ENCODE peak calls at places on chromosomes 2 and 18, in ten cellular contexts. G, F, B, V, D, Z, N, W, K and L are unnamed samples.

GRCh38 chr18:8948471-8949149 is 153.9 kb upstream of the NDUFV2 start:
- DNase-seq in G (no peak), F (peak; percentile 96), B (no peak), V (no peak), D (no peak), Z (no peak), N (no peak), W (no peak), K (peak; percentile 79), L (peak; percentile 89)

GRCh38 chr18:62001396-62001795 is 108.6 kb upstream of the RNF152 start:
- DNase-seq in G (no peak), F (no peak), B (no peak), V (no peak), D (no peak), Z (no peak), N (no peak), W (no peak), K (no peak), L (peak; percentile 75)

GRCh38 chr18:9918016-9918680 is 4.3 kb downstream of the VAPA start:
- DNase-seq in G (no peak), F (peak; percentile 40), B (no peak), V (no peak), D (no peak), Z (no peak), N (no peak), W (no peak), K (peak; percentile 54), L (peak; percentile 44)

GRCh38 chr18:35514283-35514682 is 16.5 kb upstream of the INO80C start:
- DNase-seq in G (no peak), F (no peak), B (no peak), V (no peak), D (no peak), Z (no peak), N (no peak), W (no peak), K (no peak), L (no peak)

GRCh38 chr2:16739778-16740581 is 74.3 kb upstream of the CYRIA start:
- DNase-seq in G (no peak), F (no peak), B (no peak), V (no peak), D (no peak), Z (no peak), N (peak; percentile 35), W (no peak), K (no peak), L (no peak)

GRCh38 chr2:86498468-86499260 is 57.5 kb downstream of the KDM3A start:
- DNase-seq in G (no peak), F (no peak), B (no peak), V (no peak), D (no peak), Z (no peak), N (no peak), W (no peak), K (no peak), L (no peak)

GRCh38 chr2:70927138-70927537 is 8.6 kb upstream of the ATP6V1B1 start:
- DNase-seq in G (no peak), F (no peak), B (no peak), V (no peak), D (no peak), Z (no peak), N (no peak), W (no peak), K (no peak), L (no peak)

GRCh38 chr2:11569636-11570035 is 35.8 kb downstream of the GREB1 start:
- DNase-seq in G (no peak), F (no peak), B (no peak), V (no peak), D (no peak), Z (no peak), N (no peak), W (no peak), K (no peak), L (no peak)

GRCh38 chr2:188776634-188777033 is 197.5 kb upstream of the COL3A1 start:
- DNase-seq in G (no peak), F (peak; percentile 89), B (no peak), V (no peak), D (no peak), Z (peak; percentile 61), N (no peak), W (no peak), K (peak; percentile 81), L (peak; percentile 75)

GRCh38 chr2:201432038-201432437 is 19.2 kb downstream of the TRAK2 start:
- DNase-seq in G (no peak), F (peak; percentile 79), B (no peak), V (no peak), D (no peak), Z (no peak), N (no peak), W (no peak), K (peak; percentile 75), L (peak; percentile 62)

GRCh38 chr2:24104110-24104650 is 19.0 kb downstream of the PFN4 start:
- DNase-seq in G (no peak), F (no peak), B (no peak), V (no peak), D (no peak), Z (no peak), N (no peak), W (no peak), K (no peak), L (no peak)

GRCh38 chr2:218168635-218169462 is 2.1 kb upstream of the CXCR1 start:
- DNase-seq in G (peak; percentile 20), F (peak; percentile 51), B (no peak), V (peak; percentile 47), D (peak; percentile 13), Z (no peak), N (peak; percentile 86), W (peak; percentile 59), K (peak; percentile 47), L (peak; percentile 44)

GRCh38 chr2:831225-831536 is 119.5 kb upstream of the SNTG2 start:
- DNase-seq in G (no peak), F (no peak), B (no peak), V (no peak), D (no peak), Z (no peak), N (no peak), W (no peak), K (no peak), L (no peak)

GRCh38 chr2:175804130-175804529 is 197.9 kb downstream of the LNPK start:
- DNase-seq in G (no peak), F (no peak), B (no peak), V (peak; percentile 15), D (no peak), Z (no peak), N (no peak), W (no peak), K (no peak), L (no peak)

GRCh38 chr2:26583381-26583911 is 57.7 kb downstream of the CIB4 start:
- DNase-seq in G (no peak), F (no peak), B (no peak), V (no peak), D (no peak), Z (no peak), N (no peak), W (no peak), K (no peak), L (no peak)

GRCh38 chr2:213067888-213068287 is 83.5 kb downstream of the IKZF2 start:
- DNase-seq in G (no peak), F (peak; percentile 35), B (no peak), V (no peak), D (no peak), Z (no peak), N (no peak), W (no peak), K (no peak), L (no peak)

GRCh38 chr18:26003391-26003790 is 87.0 kb downstream of the SS18 start:
- DNase-seq in G (peak; percentile 16), F (no peak), B (no peak), V (no peak), D (peak; percentile 19), Z (no peak), N (no peak), W (no peak), K (peak; percentile 45), L (peak; percentile 27)

GRCh38 chr2:223944166-223944703 is 900 bp downstream of the WDFY1 start:
- DNase-seq in G (no peak), F (peak; percentile 48), B (no peak), V (no peak), D (no peak), Z (no peak), N (peak; percentile 63), W (no peak), K (no peak), L (no peak)

GRCh38 chr2:84492571-84492970 is 23.7 kb upstream of the DNAH6 start:
- DNase-seq in G (no peak), F (peak; percentile 41), B (no peak), V (no peak), D (no peak), Z (no peak), N (no peak), W (no peak), K (no peak), L (peak; percentile 44)

GRCh38 chr2:34663314-34663713 is 1064.2 kb upstream of the FAM98A start:
- DNase-seq in G (no peak), F (no peak), B (no peak), V (no peak), D (no peak), Z (no peak), N (no peak), W (no peak), K (no peak), L (no peak)

GRCh38 chr2:219498280-219499057 is at the start of gene GMPPA:
- DNase-seq in G (peak; percentile 94), F (peak; percentile 100), B (peak; percentile 94), V (peak; percentile 93), D (peak; percentile 94), Z (peak; percentile 95), N (peak; percentile 96), W (peak; percentile 78), K (peak; percentile 99), L (peak; percentile 99)

GRCh38 chr2:96329416-96329815 is 4.3 kb downstream of the ITPRIPL1 start:
- DNase-seq in G (peak; percentile 61), F (peak; percentile 72), B (no peak), V (no peak), D (no peak), Z (no peak), N (no peak), W (no peak), K (peak; percentile 95), L (peak; percentile 81)

GRCh38 chr2:127166221-127166860 is 53.8 kb downstream of the CYP27C1 start:
- DNase-seq in G (peak; percentile 1), F (no peak), B (no peak), V (peak; percentile 15), D (no peak), Z (no peak), N (no peak), W (no peak), K (no peak), L (no peak)

GRCh38 chr2:113273031-113273551 is 5.6 kb downstream of the PAX8 start:
- DNase-seq in G (no peak), F (peak; percentile 31), B (no peak), V (no peak), D (no peak), Z (no peak), N (peak; percentile 64), W (no peak), K (no peak), L (no peak)

GRCh38 chr18:67140495-67140894 is 376.0 kb downstream of the DSEL start:
- DNase-seq in G (no peak), F (no peak), B (no peak), V (no peak), D (no peak), Z (no peak), N (no peak), W (no peak), K (no peak), L (no peak)

GRCh38 chr2:46387886-46388515 is 90.8 kb downstream of the EPAS1 start:
- DNase-seq in G (no peak), F (no peak), B (no peak), V (no peak), D (no peak), Z (no peak), N (no peak), W (no peak), K (no peak), L (no peak)

GRCh38 chr18:22113144-22113813 is 56.1 kb upstream of the GATA6 start:
- DNase-seq in G (no peak), F (peak; percentile 10), B (no peak), V (no peak), D (no peak), Z (no peak), N (no peak), W (no peak), K (no peak), L (no peak)

GRCh38 chr2:124437811-124438210 is 412.7 kb downstream of the CNTNAP5 start:
- DNase-seq in G (no peak), F (no peak), B (no peak), V (no peak), D (no peak), Z (no peak), N (peak; percentile 43), W (no peak), K (peak; percentile 11), L (no peak)